ENCODE peak calls at places on chromosome 12, in five cellular contexts. One of them, this sample, is unnamed.

GRCh38 chr12:67645571-67645970 is 3.0 kb upstream of the DYRK2 start:
- DNase-seq in kidney glomerular epithelial cell: peak
- DNase-seq in B cell: no peak
- DNase-seq in fibroblast of lung: peak
- DNase-seq in hepatocyte: peak
- DNase-seq in this sample: no peak

GRCh38 chr12:124786065-124786964 is 77.3 kb downstream of the SCARB1 start:
- DNase-seq in kidney glomerular epithelial cell: peak
- DNase-seq in B cell: no peak
- DNase-seq in fibroblast of lung: peak
- DNase-seq in hepatocyte: peak
- DNase-seq in this sample: no peak

GRCh38 chr12:50127546-50127945 is 15.5 kb downstream of the COX14 start:
- DNase-seq in kidney glomerular epithelial cell: no peak
- DNase-seq in B cell: no peak
- DNase-seq in fibroblast of lung: no peak
- DNase-seq in hepatocyte: no peak
- DNase-seq in this sample: no peak

GRCh38 chr12:113066806-113067400 is 10.4 kb downstream of the DTX1 start:
- DNase-seq in kidney glomerular epithelial cell: no peak
- DNase-seq in B cell: no peak
- DNase-seq in fibroblast of lung: no peak
- DNase-seq in hepatocyte: peak
- DNase-seq in this sample: no peak

GRCh38 chr12:26989873-26990272 is 24.3 kb downstream of the TM7SF3 start:
- DNase-seq in kidney glomerular epithelial cell: no peak
- DNase-seq in B cell: no peak
- DNase-seq in fibroblast of lung: no peak
- DNase-seq in hepatocyte: no peak
- DNase-seq in this sample: no peak

GRCh38 chr12:28683371-28683770 is 465.7 kb upstream of the FAR2 start:
- DNase-seq in kidney glomerular epithelial cell: no peak
- DNase-seq in B cell: no peak
- DNase-seq in fibroblast of lung: no peak
- DNase-seq in hepatocyte: no peak
- DNase-seq in this sample: no peak

GRCh38 chr12:124510301-124510970 is 57.0 kb downstream of the NCOR2 start:
- DNase-seq in kidney glomerular epithelial cell: no peak
- DNase-seq in B cell: no peak
- DNase-seq in fibroblast of lung: no peak
- DNase-seq in hepatocyte: no peak
- DNase-seq in this sample: no peak

GRCh38 chr12:52280796-52281560 is 6.5 kb downstream of the KRT86 start:
- DNase-seq in kidney glomerular epithelial cell: peak
- DNase-seq in B cell: no peak
- DNase-seq in fibroblast of lung: peak
- DNase-seq in hepatocyte: peak
- DNase-seq in this sample: peak

GRCh38 chr12:10031771-10032175 is 1.3 kb downstream of the CLEC9A start:
- DNase-seq in kidney glomerular epithelial cell: no peak
- DNase-seq in B cell: no peak
- DNase-seq in fibroblast of lung: peak
- DNase-seq in hepatocyte: no peak
- DNase-seq in this sample: no peak

GRCh38 chr12:24625103-24625502 is 323.8 kb downstream of the BCAT1 start:
- DNase-seq in kidney glomerular epithelial cell: no peak
- DNase-seq in B cell: no peak
- DNase-seq in fibroblast of lung: no peak
- DNase-seq in hepatocyte: no peak
- DNase-seq in this sample: no peak

This sample was measured in vagina.